ENCODE peak calls at places on chromosomes 16 and 17, in ten cellular contexts. O is T-helper 1 cell; X is upper lobe of right lung; B is A172; V is activated CD4-positive, alpha-beta memory T cell treated with anti-CD3 and anti-CD28 coated beads, Interleukin-2, amount 10 ng/mL, durations not matched to agents 7 days and 5 days; G is AG09319; I is ELF-1; Z is HuH-7.5; Q is HL-60; J is posterior cingulate gyrus. H is an unnamed sample.
A peak's percentile ranks its signal among the peaks of the same experiment; 100 is the strongest.

GRCh38 chr16:79047337-79047736 is 553.2 kb downstream of the MAF start:
- DNase-seq in I (no peak), V (peak; percentile 29), J (no peak), Q (peak; percentile 4), B (no peak), O (no peak), G (no peak), Z (peak; percentile 27), X (no peak), H (no peak)

GRCh38 chr17:46942441-46943217 is 19.7 kb downstream of the GOSR2 start:
- DNase-seq in G (peak; percentile 38), B (peak; percentile 70), Z (no peak), V (peak; percentile 56), X (peak; percentile 75), J (peak; percentile 77), I (peak; percentile 83), Q (peak; percentile 57), O (no peak), H (no peak)

GRCh38 chr16:27449434-27450188 is 47.6 kb downstream of the IL21R start:
- DNase-seq in Z (no peak), B (no peak), V (peak; percentile 56), I (no peak), X (no peak), J (no peak), O (peak; percentile 73), Q (no peak), G (no peak), H (no peak)

GRCh38 chr17:6047966-6048365 is 22.2 kb upstream of the WSCD1 start:
- DNase-seq in V (no peak), O (no peak), I (no peak), J (no peak), Q (no peak), Z (no peak), X (no peak), G (peak; percentile 15), B (no peak), H (no peak)

GRCh38 chr16:85333744-85334640 is 221.7 kb upstream of the CIBAR2 start:
- DNase-seq in G (no peak), V (no peak), I (no peak), B (no peak), X (no peak), J (no peak), Q (no peak), Z (no peak), O (no peak), H (no peak)

GRCh38 chr17:20998571-20999043 is 44.2 kb downstream of the USP22 start:
- DNase-seq in G (no peak), Q (no peak), I (no peak), V (no peak), J (no peak), O (no peak), B (no peak), X (no peak), Z (no peak), H (no peak)

GRCh38 chr16:16073884-16074781 is 124.7 kb downstream of the ABCC1 start:
- DNase-seq in X (peak; percentile 77), B (peak; percentile 90), O (no peak), G (peak; percentile 54), Z (no peak), J (no peak), I (peak; percentile 68), V (no peak), Q (peak; percentile 86), H (no peak)

GRCh38 chr17:29125651-29126050 is 54.5 kb downstream of the MYO18A start:
- DNase-seq in X (no peak), G (no peak), B (no peak), O (no peak), V (no peak), I (no peak), Z (no peak), Q (no peak), J (no peak), H (no peak)

GRCh38 chr17:9324864-9325263 is 250.8 kb downstream of the STX8 start:
- DNase-seq in V (no peak), I (no peak), G (no peak), Q (no peak), J (no peak), Z (no peak), X (no peak), B (no peak), O (no peak), H (no peak)

GRCh38 chr16:3554351-3554928 is 22.8 kb downstream of the NLRC3 start:
- DNase-seq in O (no peak), J (no peak), Q (no peak), B (no peak), V (no peak), X (no peak), G (no peak), I (peak; percentile 81), Z (no peak), H (no peak)

GRCh38 chr17:50835563-50836231 is at the start of gene WFIKKN2:
- DNase-seq in Z (no peak), B (no peak), X (no peak), G (no peak), V (no peak), J (no peak), I (no peak), Q (no peak), O (no peak), H (peak; percentile 62)

GRCh38 chr16:70377782-70378181 is 31.1 kb downstream of the DDX19A start:
- DNase-seq in V (no peak), Q (no peak), J (no peak), I (no peak), G (no peak), X (no peak), Z (no peak), B (no peak), O (no peak), H (no peak)

GRCh38 chr16:66512589-66513404 is 37.1 kb downstream of the TK2 start:
- DNase-seq in J (no peak), B (peak; percentile 50), I (peak; percentile 50), V (no peak), X (no peak), Z (no peak), Q (no peak), O (no peak), G (no peak), H (peak; percentile 63)

GRCh38 chr17:80441133-80441578 is 26.2 kb downstream of the ENDOV start:
- DNase-seq in B (peak; percentile 16), Q (peak; percentile 24), J (no peak), X (no peak), I (peak; percentile 84), O (peak; percentile 33), G (no peak), V (peak; percentile 66), Z (peak; percentile 88), H (no peak)